ENCODE peak calls at places on chromosome 18, in four cellular contexts. P is endothelial cell of umbilical vein, K is gastrocnemius medialis, L is GM12892. T is an unnamed sample.

GRCh38 chr18:64167408-64167807 is 18.5 kb upstream of the LINC00305 start:
- DNase-seq in K (no peak), L (no peak), P (no peak), T (no peak)

GRCh38 chr18:67001052-67001451 is 397.2 kb upstream of the CDH19 start:
- DNase-seq in P (no peak), L (no peak), K (no peak), T (no peak)

GRCh38 chr18:74540689-74541421 is 6.6 kb downstream of the CNDP1 start:
- DNase-seq in K (no peak), P (no peak), L (no peak), T (no peak)

GRCh38 chr18:67104700-67105284 is 411.7 kb downstream of the DSEL start:
- DNase-seq in P (peak), K (peak), L (no peak), T (peak)

GRCh38 chr18:21458322-21458721 is 142.2 kb downstream of the ESCO1 start:
- DNase-seq in P (no peak), L (no peak), K (peak), T (no peak)

GRCh38 chr18:52992041-52992440 is 652.0 kb downstream of the DCC start:
- DNase-seq in P (no peak), L (no peak), K (no peak), T (peak)

GRCh38 chr18:70074091-70074490 is 126.4 kb upstream of the CD226 start:
- DNase-seq in P (no peak), L (no peak), K (no peak), T (no peak)

GRCh38 chr18:48813833-48814489 is 136.8 kb downstream of the SMAD7 start:
- DNase-seq in L (no peak), K (peak), P (no peak), T (peak)

GRCh38 chr18:27605107-27605834 is 420.2 kb upstream of the CHST9 start:
- DNase-seq in L (peak), K (peak), P (peak), T (peak)

GRCh38 chr18:56522826-56523225 is 115.6 kb downstream of the TXNL1 start:
- DNase-seq in L (no peak), P (no peak), K (no peak), T (no peak)

GRCh38 chr18:79964330-79965118 is at the start of gene HSBP1L1:
- DNase-seq in L (peak), P (peak), K (peak), T (peak)
- TF ChIP-seq POLR2A in L (peak), P (no peak), K (no peak), T (no peak)

GRCh38 chr18:50177294-50177992 is 17.5 kb downstream of the MYO5B start:
- DNase-seq in P (no peak), L (no peak), K (no peak), T (no peak)
- TF ChIP-seq POLR2A in P (no peak), L (no peak), K (no peak), T (no peak)

GRCh38 chr18:54360406-54360805 is 2.7 kb downstream of the C18orf54 start:
- DNase-seq in K (no peak), P (no peak), L (no peak), T (no peak)

GRCh38 chr18:54357082-54357659 is 487 bp downstream of the STARD6 start:
- DNase-seq in P (peak), L (no peak), K (no peak), T (no peak)

GRCh38 chr18:54359233-54359632 is 1.5 kb downstream of the C18orf54 start:
- DNase-seq in L (no peak), P (peak), K (no peak), T (no peak)

GRCh38 chr18:54358495-54358793 is 738 bp downstream of the C18orf54 start:
- DNase-seq in K (no peak), L (peak), P (peak), T (no peak)

DNA sequence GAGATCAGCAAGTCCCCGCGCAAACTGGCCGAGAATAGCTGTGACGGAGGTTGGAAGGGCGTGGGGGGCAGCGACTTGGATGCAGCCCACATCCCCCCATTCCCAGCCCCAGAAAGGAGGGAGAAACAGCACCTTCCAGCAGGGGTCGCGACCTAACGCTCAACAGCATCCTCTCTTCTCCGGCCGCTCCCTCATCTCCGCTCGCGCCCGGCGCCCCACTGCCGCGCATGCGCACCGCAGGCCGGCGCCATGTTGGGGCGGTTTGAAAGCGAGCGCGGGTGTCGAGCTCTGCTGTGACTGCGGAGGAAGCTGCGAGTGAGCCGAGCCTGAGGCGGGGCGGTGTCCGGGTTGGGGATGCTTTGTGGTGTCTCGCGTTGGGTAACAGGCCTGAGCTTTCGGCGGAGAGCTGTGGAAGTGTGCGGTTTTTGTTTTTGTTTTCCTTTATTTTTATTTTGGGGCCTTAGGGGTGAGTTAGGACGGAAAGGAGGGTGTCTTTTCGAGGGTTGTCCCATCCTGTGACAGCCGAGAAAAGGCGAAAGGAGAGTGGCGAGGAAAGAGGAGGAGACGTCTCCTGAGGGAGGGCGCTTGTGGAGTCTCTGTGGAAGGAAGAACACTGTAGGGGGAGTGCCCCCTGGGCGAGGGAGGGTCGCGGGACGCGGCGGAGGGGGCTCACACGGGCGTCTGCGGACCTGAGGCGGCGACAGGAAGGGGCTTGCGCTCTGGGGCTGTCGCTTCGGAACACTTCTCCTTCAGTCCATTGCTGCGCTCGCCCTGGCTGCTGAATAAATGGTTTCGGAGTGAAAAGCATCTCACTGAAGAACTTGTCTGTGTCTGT is at the start of the genes C18orf54 and STARD6:
- DNase-seq in P (peak), L (peak), K (peak), T (peak)
- TF ChIP-seq POLR2A in P (peak), L (peak), K (peak), T (peak)

GRCh38 chr18:658947-659533 is 1.6 kb downstream of the TYMS start:
- DNase-seq in P (no peak), L (no peak), K (no peak), T (peak)

GRCh38 chr18:659597-659996 is 2.1 kb downstream of the TYMS start:
- DNase-seq in K (no peak), L (no peak), P (no peak), T (no peak)

GRCh38 chr18:655445-655844 is 2.0 kb upstream of the TYMS start:
- DNase-seq in L (no peak), P (no peak), K (no peak), T (no peak)

GRCh38 chr18:657311-657997 is at the start of gene TYMS:
- DNase-seq in L (peak), K (no peak), P (peak), T (peak)

DNA sequence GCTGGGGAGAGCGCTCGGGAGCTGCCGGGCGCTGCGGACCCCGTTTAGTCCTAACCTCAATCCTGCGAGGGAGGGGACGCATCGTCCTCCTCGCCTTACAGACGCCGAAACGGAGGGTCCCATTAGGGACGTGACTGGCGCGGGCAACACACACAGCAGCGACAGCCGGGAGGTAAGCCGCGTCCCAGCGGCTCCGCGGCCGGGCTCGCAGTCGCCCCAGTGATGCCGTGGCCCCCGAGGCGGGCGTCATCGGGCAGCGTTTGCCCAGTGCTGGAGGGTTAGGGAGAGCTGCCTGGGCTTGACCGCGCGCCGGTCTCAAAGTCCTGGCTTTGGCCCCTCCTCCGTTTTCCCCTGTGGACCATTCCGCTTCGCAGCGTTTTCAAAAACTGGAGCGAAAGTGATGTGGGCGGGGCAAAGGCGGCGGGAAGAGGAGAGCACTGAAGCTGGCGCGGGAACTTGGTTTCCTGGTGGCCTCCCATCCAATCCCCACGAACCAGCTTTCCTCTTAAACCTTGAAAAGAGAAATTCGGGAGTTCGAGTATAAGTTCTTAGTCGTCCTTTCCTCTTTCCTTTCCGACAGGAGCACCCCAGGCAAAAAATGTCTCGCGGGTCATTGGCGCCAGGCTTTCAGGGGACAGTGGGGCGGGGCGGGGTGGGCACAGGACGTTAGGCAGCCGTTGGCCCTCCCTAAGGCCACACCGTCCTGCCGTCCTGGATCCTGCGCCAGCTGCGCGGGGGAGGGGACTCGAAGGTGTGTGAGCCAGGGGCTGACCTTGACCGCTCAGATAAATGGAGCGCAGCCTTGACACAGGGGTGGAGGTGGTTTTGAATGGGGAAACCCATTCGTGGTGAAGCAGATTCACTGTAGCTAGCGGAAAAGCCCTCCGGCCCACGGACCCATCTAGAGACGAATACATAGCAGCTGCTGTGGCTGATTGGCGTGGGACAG is 819 bp downstream of the TYMS start:
- DNase-seq in K (peak), P (peak), L (peak), T (peak)
- TF ChIP-seq POLR2A in K (no peak), P (peak), L (peak), T (peak)

GRCh38 chr18:58223717-58224424 is 179.8 kb downstream of the NEDD4L start:
- DNase-seq in K (peak), P (peak), L (no peak), T (peak)

GRCh38 chr18:58222439-58223125 is 178.6 kb downstream of the NEDD4L start:
- DNase-seq in L (no peak), K (no peak), P (peak), T (no peak)

GRCh38 chr18:58218111-58218510 is 174.1 kb downstream of the NEDD4L start:
- DNase-seq in L (no peak), P (no peak), K (no peak), T (no peak)

GRCh38 chr18:58224425-58224750 is 180.4 kb downstream of the NEDD4L start:
- DNase-seq in K (no peak), P (no peak), L (no peak), T (no peak)

GRCh38 chr18:58221060-58221725 is 177.2 kb downstream of the NEDD4L start:
- DNase-seq in P (no peak), K (no peak), L (no peak), T (peak)
- TF ChIP-seq POLR2A in P (no peak), K (no peak), L (peak), T (no peak)

GRCh38 chr18:2908166-2908945 is 61.5 kb downstream of the EMILIN2 start:
- DNase-seq in K (no peak), L (no peak), P (no peak), T (no peak)
- TF ChIP-seq POLR2A in K (no peak), L (no peak), P (no peak), T (no peak)

GRCh38 chr18:63074987-63075404 is 244.6 kb downstream of the BCL2 start:
- DNase-seq in K (peak), P (peak), L (no peak), T (peak)
- TF ChIP-seq POLR2A in K (no peak), P (no peak), L (no peak), T (peak)

GRCh38 chr18:31671951-31672350 is 12.4 kb downstream of the B4GALT6 start:
- DNase-seq in L (no peak), K (no peak), P (no peak), T (no peak)

GRCh38 chr18:31677592-31677991 is 6.8 kb downstream of the B4GALT6 start:
- DNase-seq in P (no peak), K (no peak), L (no peak), T (no peak)

GRCh38 chr18:31667185-31667584 is 17.2 kb downstream of the B4GALT6 start:
- DNase-seq in L (no peak), P (no peak), K (no peak), T (no peak)

GRCh38 chr18:31675404-31675803 is 9.0 kb downstream of the B4GALT6 start:
- DNase-seq in L (no peak), P (no peak), K (no peak), T (no peak)

GRCh38 chr18:31672628-31673027 is 11.8 kb downstream of the B4GALT6 start:
- DNase-seq in L (no peak), P (no peak), K (no peak), T (no peak)
- TF ChIP-seq POLR2A in L (no peak), P (no peak), K (no peak), T (no peak)

DNA sequence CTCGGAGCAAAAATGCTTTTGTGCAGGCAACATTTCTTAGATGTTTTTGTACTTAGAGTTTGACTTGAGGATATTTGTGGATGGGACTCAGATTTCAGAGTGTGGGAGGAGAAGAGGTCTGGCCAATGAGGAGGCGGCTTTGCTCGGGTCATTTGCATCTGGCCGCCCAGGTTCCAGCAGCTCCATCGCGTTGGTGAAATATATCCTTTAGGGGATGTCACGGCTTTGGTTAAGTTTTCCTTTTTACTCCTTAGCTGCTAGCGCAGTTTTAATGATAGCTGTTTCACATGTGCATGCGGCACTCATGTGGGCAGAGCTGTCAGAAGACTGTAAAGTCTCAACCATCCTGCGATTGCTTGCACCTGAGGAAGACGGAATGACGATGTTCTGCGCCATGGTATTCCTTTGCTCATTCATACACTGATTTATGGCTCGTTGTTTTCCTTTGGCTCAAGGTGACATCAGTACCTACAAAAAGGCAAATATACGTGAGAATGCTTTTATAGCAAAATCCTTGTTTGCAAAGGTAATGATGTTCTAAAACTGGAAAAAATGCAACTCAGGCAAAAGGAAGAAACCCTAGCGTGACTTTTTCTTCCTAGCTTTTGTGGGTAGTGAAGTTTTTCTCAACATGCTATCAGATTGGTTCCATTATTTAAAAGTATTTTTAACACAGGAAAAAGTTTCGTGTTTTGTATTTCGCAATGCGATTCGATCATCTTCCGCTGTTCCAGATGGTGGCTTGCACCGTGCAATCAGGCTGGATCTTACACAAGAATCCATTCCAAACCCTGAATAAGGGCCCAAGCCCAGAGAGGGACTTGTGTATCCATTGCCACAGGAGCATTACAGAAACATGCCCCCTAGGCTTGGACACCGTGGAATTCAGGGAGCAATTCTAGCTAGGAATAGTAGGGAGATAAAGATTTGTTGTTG is 70.5 kb upstream of the ZNF516 start:
- DNase-seq in L (no peak), K (peak), P (peak), T (peak)
- TF ChIP-seq POLR2A in L (no peak), K (peak), P (no peak), T (no peak)

GRCh38 chr18:22912149-22912548 is 21.0 kb upstream of the RBBP8 start:
- DNase-seq in L (no peak), K (no peak), P (no peak), T (no peak)
- TF ChIP-seq POLR2A in L (no peak), K (no peak), P (no peak), T (no peak)

T was measured in erythroblast.